ENCODE peak calls at places on chromosomes 1 and 21, in nine cellular contexts. E is A549, Y is adrenal gland, R is K562, S is esophagus squamous epithelium, K is tibial nerve, B is thyroid gland, P is IMR-90, I is ovary. C is an unnamed sample.

GRCh38 chr1:184910596-184910995 is 63.7 kb downstream of the NIBAN1 start:
- DNase-seq in E (no peak), Y (peak), R (no peak), S (no peak), K (peak), B (peak), P (peak), I (no peak), C (no peak)

GRCh38 chr1:217734973-217735372 is 103.8 kb downstream of the SPATA17 start:
- DNase-seq in E (no peak), Y (no peak), R (no peak), S (no peak), K (no peak), B (no peak), P (no peak), I (no peak), C (no peak)

GRCh38 chr1:55213029-55213884 is 1.9 kb downstream of the USP24 start:
- DNase-seq in E (no peak), Y (no peak), R (peak), S (no peak), K (no peak), B (no peak), P (no peak), I (no peak), C (no peak)

GRCh38 chr1:42392255-42392654 is 11.7 kb downstream of the RIMKLA start:
- DNase-seq in E (no peak), Y (no peak), R (no peak), S (no peak), K (no peak), B (no peak), P (no peak), I (no peak), C (no peak)

GRCh38 chr21:22319435-22319834 is 1321.2 kb downstream of the NCAM2 start:
- DNase-seq in E (no peak), Y (no peak), R (no peak), S (no peak), K (no peak), B (no peak), P (no peak), I (no peak), C (no peak)

GRCh38 chr1:9279172-9279840 is 13.4 kb upstream of the SPSB1 start:
- DNase-seq in E (no peak), Y (no peak), R (no peak), S (no peak), K (no peak), B (no peak), P (peak), I (no peak), C (no peak)

GRCh38 chr1:180278791-180279432 is 48.8 kb downstream of the LHX4 start:
- DNase-seq in E (no peak), Y (no peak), R (no peak), S (no peak), K (no peak), B (no peak), P (peak), I (no peak), C (no peak)

GRCh38 chr1:1431845-1432565 is 3.5 kb upstream of the VWA1 start:
- DNase-seq in E (no peak), Y (no peak), R (no peak), S (no peak), K (no peak), B (no peak), P (no peak), I (peak), C (no peak)

GRCh38 chr1:172699111-172699510 is 40.2 kb downstream of the FASLG start:
- DNase-seq in E (no peak), Y (no peak), R (peak), S (no peak), K (no peak), B (no peak), P (peak), I (no peak), C (no peak)

GRCh38 chr1:17089496-17089895 is 29.8 kb downstream of the PADI2 start:
- DNase-seq in E (no peak), Y (no peak), R (no peak), S (no peak), K (peak), B (no peak), P (no peak), I (no peak), C (no peak)

GRCh38 chr1:43834280-43835140 is 99.1 kb upstream of the ARTN start:
- DNase-seq in E (no peak), Y (no peak), R (peak), S (no peak), K (peak), B (no peak), P (no peak), I (no peak), C (no peak)

GRCh38 chr1:9107156-9107555 is 21.7 kb downstream of the GPR157 start:
- DNase-seq in E (no peak), Y (no peak), R (no peak), S (no peak), K (no peak), B (no peak), P (no peak), I (peak), C (no peak)

GRCh38 chr1:22578732-22579361 is 15.6 kb downstream of the EPHA8 start:
- DNase-seq in E (no peak), Y (no peak), R (no peak), S (no peak), K (no peak), B (no peak), P (no peak), I (no peak), C (no peak)

GRCh38 chr1:203159844-203160243 is 15.8 kb downstream of the MYBPH start:
- DNase-seq in E (no peak), Y (no peak), R (no peak), S (no peak), K (no peak), B (no peak), P (no peak), I (no peak), C (no peak)

GRCh38 chr1:242178924-242179708 is 180.2 kb upstream of the MAP1LC3C start:
- DNase-seq in E (no peak), Y (no peak), R (no peak), S (no peak), K (no peak), B (no peak), P (no peak), I (no peak), C (no peak)

GRCh38 chr1:13469343-13469742 is 44.5 kb downstream of the LRRC38 start:
- DNase-seq in E (peak), Y (peak), R (peak), S (no peak), K (peak), B (no peak), P (no peak), I (no peak), C (no peak)

GRCh38 chr21:45470087-45470515 is 65.1 kb downstream of the COL18A1 start:
- DNase-seq in E (no peak), Y (no peak), R (no peak), S (no peak), K (no peak), B (no peak), P (peak), I (no peak), C (no peak)

GRCh38 chr1:26190373-26190987 is at the start of gene CATSPER4:
- DNase-seq in E (peak), Y (no peak), R (peak), S (no peak), K (no peak), B (peak), P (no peak), I (no peak), C (no peak)

GRCh38 chr21:42156690-42157605 is 62.0 kb upstream of the ABCG1 start:
- DNase-seq in E (no peak), Y (peak), R (no peak), S (no peak), K (no peak), B (no peak), P (no peak), I (peak), C (peak)

GRCh38 chr1:116521186-116521585 is 49.6 kb downstream of the CD58 start:
- DNase-seq in E (no peak), Y (no peak), R (no peak), S (no peak), K (no peak), B (no peak), P (peak), I (no peak), C (no peak)

GRCh38 chr1:58500036-58500435 is 46.5 kb downstream of the OMA1 start:
- DNase-seq in E (no peak), Y (no peak), R (no peak), S (no peak), K (no peak), B (no peak), P (no peak), I (no peak), C (no peak)

GRCh38 chr1:214123061-214123784 is 135.4 kb downstream of the PROX1 start:
- DNase-seq in E (peak), Y (peak), R (peak), S (no peak), K (peak), B (peak), P (peak), I (peak), C (peak)

GRCh38 chr1:151728151-151728711 is 6.9 kb downstream of the RIIAD1 start:
- DNase-seq in E (no peak), Y (no peak), R (no peak), S (no peak), K (no peak), B (no peak), P (peak), I (no peak), C (no peak)

GRCh38 chr1:202287196-202287595 is 54.5 kb downstream of the UBE2T start:
- DNase-seq in E (no peak), Y (no peak), R (no peak), S (no peak), K (no peak), B (no peak), P (no peak), I (no peak), C (no peak)

GRCh38 chr1:46549697-46550681 is 1.5 kb downstream of the KNCN start:
- DNase-seq in E (peak), Y (no peak), R (peak), S (no peak), K (no peak), B (no peak), P (peak), I (no peak), C (no peak)

GRCh38 chr1:224769987-224770693 is 154.0 kb downstream of the CNIH3 start:
- DNase-seq in E (no peak), Y (no peak), R (no peak), S (no peak), K (no peak), B (no peak), P (peak), I (peak), C (no peak)

GRCh38 chr1:211939876-211940468 is 95.4 kb downstream of the INTS7 start:
- DNase-seq in E (no peak), Y (no peak), R (no peak), S (no peak), K (no peak), B (peak), P (no peak), I (no peak), C (no peak)

GRCh38 chr1:54997711-54997986 is 1.1 kb upstream of the BSND start:
- DNase-seq in E (no peak), Y (no peak), R (no peak), S (no peak), K (no peak), B (no peak), P (no peak), I (no peak), C (no peak)

GRCh38 chr1:23791434-23792047 is 596 bp downstream of the LYPLA2 start:
- DNase-seq in E (no peak), Y (no peak), R (peak), S (no peak), K (no peak), B (peak), P (no peak), I (no peak), C (no peak)

GRCh38 chr1:160205242-160205973 is at the start of gene PEA15:
- DNase-seq in E (peak), Y (peak), R (peak), S (no peak), K (peak), B (peak), P (peak), I (peak), C (peak)

GRCh38 chr21:33025471-33026298 is at the start of gene OLIG2:
- DNase-seq in E (no peak), Y (no peak), R (no peak), S (no peak), K (no peak), B (no peak), P (peak), I (no peak), C (no peak)

GRCh38 chr1:108605633-108606032 is 45.7 kb downstream of the EEIG2 start:
- DNase-seq in E (no peak), Y (no peak), R (no peak), S (no peak), K (no peak), B (no peak), P (no peak), I (no peak), C (no peak)

GRCh38 chr1:168079761-168080160 is 57.0 kb downstream of the GPR161 start:
- DNase-seq in E (no peak), Y (peak), R (no peak), S (no peak), K (no peak), B (no peak), P (peak), I (no peak), C (no peak)

GRCh38 chr21:31895069-31895851 is 22.4 kb downstream of the HUNK start:
- DNase-seq in E (no peak), Y (no peak), R (no peak), S (no peak), K (no peak), B (no peak), P (peak), I (no peak), C (no peak)

GRCh38 chr21:31893841-31894240 is 21.0 kb downstream of the HUNK start:
- DNase-seq in E (no peak), Y (no peak), R (no peak), S (no peak), K (no peak), B (no peak), P (no peak), I (no peak), C (no peak)

GRCh38 chr21:31892686-31893085 is 19.9 kb downstream of the HUNK start:
- DNase-seq in E (no peak), Y (no peak), R (no peak), S (no peak), K (no peak), B (no peak), P (no peak), I (no peak), C (no peak)

GRCh38 chr21:31897311-31897710 is 24.5 kb downstream of the HUNK start:
- DNase-seq in E (no peak), Y (no peak), R (no peak), S (no peak), K (no peak), B (no peak), P (peak), I (no peak), C (no peak)

GRCh38 chr21:31894441-31894840 is 21.6 kb downstream of the HUNK start:
- DNase-seq in E (no peak), Y (no peak), R (no peak), S (no peak), K (no peak), B (no peak), P (no peak), I (no peak), C (no peak)
- H3K27ac ChIP-seq in E (no peak), Y (peak), R (no peak), S (no peak), K (no peak), B (no peak), P (no peak), I (no peak), C (no peak)

GRCh38 chr1:11823366-11824137 is 17.6 kb downstream of the CLCN6 start:
- DNase-seq in E (no peak), Y (no peak), R (no peak), S (no peak), K (no peak), B (no peak), P (peak), I (no peak), C (no peak)
- TF ChIP-seq POLR2A in E (no peak), Y (no peak), R (peak), S (no peak), K (no peak), B (no peak), P (no peak), I (no peak), C (no peak)

GRCh38 chr1:223142795-223143759 is at the start of gene TLR5:
- DNase-seq in E (peak), Y (peak), R (peak), S (peak), K (peak), B (peak), P (peak), I (peak), C (peak)
- H3K27ac ChIP-seq in E (peak), Y (peak), R (peak), S (peak), K (peak), B (peak), P (no peak), I (peak), C (peak)

GRCh38 chr1:31562707-31563360 is 13.5 kb upstream of the TINAGL1 start:
- DNase-seq in E (no peak), Y (no peak), R (no peak), S (no peak), K (no peak), B (no peak), P (peak), I (no peak), C (no peak)
- TF ChIP-seq POLR2A in E (no peak), Y (no peak), R (no peak), S (no peak), K (no peak), B (no peak), P (no peak), I (no peak), C (no peak)

C was measured in prostate gland.